ENCODE peak calls at places on chromosomes 16 and 17, in four cellular contexts. One of them, this sample, is unnamed.

GRCh38 chr17:57968456-57968855 is 13.2 kb upstream of the CUEDC1 start:
- DNase-seq in HEK293T: no peak
- DNase-seq in stromal cell of bone marrow: no peak
- DNase-seq in lower lobe of right lung: no peak
- DNase-seq in this sample: no peak

GRCh38 chr17:8117980-8118768 is at the start of gene ALOXE3:
- DNase-seq in HEK293T: no peak
- DNase-seq in stromal cell of bone marrow: no peak
- DNase-seq in lower lobe of right lung: no peak
- DNase-seq in this sample: peak; percentile 77

GRCh38 chr16:25148568-25149215 is 37.1 kb downstream of the LCMT1 start:
- DNase-seq in HEK293T: peak; percentile 56
- DNase-seq in stromal cell of bone marrow: no peak
- DNase-seq in lower lobe of right lung: no peak
- DNase-seq in this sample: no peak

GRCh38 chr16:82891918-82892317 is 265.1 kb downstream of the CDH13 start:
- DNase-seq in HEK293T: no peak
- DNase-seq in stromal cell of bone marrow: no peak
- DNase-seq in lower lobe of right lung: no peak
- DNase-seq in this sample: no peak

GRCh38 chr17:35889818-35890773 is 9.9 kb upstream of the CCL5 start:
- DNase-seq in HEK293T: no peak
- DNase-seq in stromal cell of bone marrow: peak; percentile 44
- DNase-seq in lower lobe of right lung: no peak
- DNase-seq in this sample: peak; percentile 23

GRCh38 chr17:59437766-59438165 is 106.3 kb downstream of the YPEL2 start:
- DNase-seq in HEK293T: no peak
- DNase-seq in stromal cell of bone marrow: no peak
- DNase-seq in lower lobe of right lung: no peak
- DNase-seq in this sample: no peak

GRCh38 chr16:4142268-4142667 is 26.0 kb upstream of the ADCY9 start:
- DNase-seq in HEK293T: no peak
- DNase-seq in stromal cell of bone marrow: no peak
- DNase-seq in lower lobe of right lung: peak; percentile 58
- DNase-seq in this sample: no peak

GRCh38 chr17:357634-358033 is 5.0 kb upstream of the RPH3AL start:
- DNase-seq in HEK293T: no peak
- DNase-seq in stromal cell of bone marrow: no peak
- DNase-seq in lower lobe of right lung: no peak
- DNase-seq in this sample: no peak

GRCh38 chr16:70692481-70693203 is 6.8 kb upstream of the MTSS2 start:
- DNase-seq in HEK293T: no peak
- DNase-seq in stromal cell of bone marrow: no peak
- DNase-seq in lower lobe of right lung: no peak
- DNase-seq in this sample: no peak

GRCh38 chr17:62703269-62703775 is 75.9 kb downstream of the MRC2 start:
- DNase-seq in HEK293T: no peak
- DNase-seq in stromal cell of bone marrow: no peak
- DNase-seq in lower lobe of right lung: no peak
- DNase-seq in this sample: peak; percentile 67

GRCh38 chr17:22268214-22268911 is 576.0 kb downstream of the KCNJ18 start:
- DNase-seq in HEK293T: no peak
- DNase-seq in stromal cell of bone marrow: no peak
- DNase-seq in lower lobe of right lung: no peak
- DNase-seq in this sample: no peak

GRCh38 chr16:14223632-14224031 is 152.5 kb downstream of the MRTFB start:
- DNase-seq in HEK293T: no peak
- DNase-seq in stromal cell of bone marrow: no peak
- DNase-seq in lower lobe of right lung: no peak
- DNase-seq in this sample: no peak

GRCh38 chr16:72137380-72138063 is 34.4 kb downstream of the PMFBP1 start:
- DNase-seq in HEK293T: no peak
- DNase-seq in stromal cell of bone marrow: no peak
- DNase-seq in lower lobe of right lung: no peak
- DNase-seq in this sample: no peak

GRCh38 chr16:59181821-59182420 is 447.8 kb upstream of the GOT2 start:
- DNase-seq in HEK293T: no peak
- DNase-seq in stromal cell of bone marrow: no peak
- DNase-seq in lower lobe of right lung: no peak
- DNase-seq in this sample: no peak

GRCh38 chr17:31411707-31412285 is 20.3 kb downstream of the RAB11FIP4 start:
- DNase-seq in HEK293T: no peak
- DNase-seq in stromal cell of bone marrow: no peak
- DNase-seq in lower lobe of right lung: no peak
- DNase-seq in this sample: no peak